ENCODE peak calls at places on chromosomes 7 and 10, in seven cellular contexts. B is hepatocyte, U is lung, A is neural progenitor cell, W is heart left ventricle, H is neuronal stem cell, T is foreskin keratinocyte. R is an unnamed sample.
A peak's percentile ranks its signal among the peaks of the same experiment; 100 is the strongest.

GRCh38 chr7:18345641-18346234 is 149.8 kb upstream of the HDAC9 start:
- DNase-seq in W (no peak), H (peak; percentile 57), B (peak; percentile 73), A (peak; percentile 68), T (peak; percentile 36), U (no peak), R (peak; percentile 20)

GRCh38 chr10:119691726-119692125 is 34.1 kb upstream of the INPP5F start:
- DNase-seq in W (no peak), A (no peak), U (no peak), B (no peak), T (no peak), H (no peak), R (no peak)

GRCh38 chr10:97291357-97292096 is 910 bp downstream of the ARHGAP19 start:
- DNase-seq in A (no peak), T (no peak), B (no peak), W (no peak), H (no peak), U (no peak), R (no peak)

GRCh38 chr7:113408999-113409398 is 290.6 kb upstream of the SMIM30 start:
- DNase-seq in B (no peak), H (no peak), A (no peak), W (no peak), T (no peak), U (no peak), R (no peak)

GRCh38 chr10:105549731-105550130 is 908.6 kb downstream of the SORCS3 start:
- DNase-seq in W (no peak), T (no peak), B (no peak), H (no peak), A (no peak), U (no peak), R (no peak)

GRCh38 chr10:44934416-44935200 is 23.5 kb downstream of the TMEM72 start:
- DNase-seq in H (no peak), B (no peak), W (peak; percentile 70), T (no peak), U (no peak), A (no peak), R (no peak)

GRCh38 chr7:16668049-16668858 is 22.3 kb downstream of the BZW2 start:
- DNase-seq in U (peak; percentile 80), T (peak; percentile 98), B (peak; percentile 91), W (peak; percentile 79), A (no peak), H (no peak), R (peak; percentile 93)

GRCh38 chr10:454860-455259 is 234.6 kb downstream of the DIP2C start:
- DNase-seq in B (peak; percentile 81), W (peak; percentile 74), U (no peak), A (no peak), H (no peak), T (peak; percentile 95), R (peak; percentile 80)

GRCh38 chr10:47356708-47357107 is 8.5 kb downstream of the RBP3 start:
- DNase-seq in A (no peak), B (no peak), T (no peak), W (no peak), H (no peak), U (no peak), R (no peak)

GRCh38 chr7:66013938-66014337 is 31.9 kb upstream of the GUSB start:
- DNase-seq in H (peak; percentile 8), T (peak; percentile 18), B (peak; percentile 66), U (peak; percentile 56), W (peak; percentile 32), A (peak; percentile 46), R (peak; percentile 29)

GRCh38 chr7:138563808-138564207 is 103.7 kb downstream of the TRIM24 start:
- DNase-seq in T (peak; percentile 1), B (no peak), A (no peak), W (no peak), U (no peak), H (no peak), R (no peak)

GRCh38 chr7:41996381-41997035 is 240.5 kb downstream of the GLI3 start:
- DNase-seq in H (no peak), T (peak; percentile 92), U (no peak), W (no peak), A (no peak), B (no peak), R (peak; percentile 93)

GRCh38 chr7:92766461-92767003 is 69.8 kb downstream of the CDK6 start:
- DNase-seq in B (peak; percentile 56), A (no peak), T (peak; percentile 62), H (no peak), W (no peak), U (no peak), R (peak; percentile 49)

GRCh38 chr7:112874909-112875308 is 84.7 kb upstream of the TMEM168 start:
- DNase-seq in B (no peak), H (no peak), W (no peak), T (no peak), U (no peak), A (no peak), R (no peak)

GRCh38 chr10:103916254-103916653 is 1.7 kb downstream of the STN1 start:
- DNase-seq in U (no peak), T (no peak), H (no peak), B (no peak), W (no peak), A (no peak), R (no peak)
- H3K27ac ChIP-seq in U (peak overlapping the region; percentile 94), T (peak overlapping the region; percentile 30), H (no peak overlapping the region), B (peak overlapping the region; percentile 98), W (peak overlapping the region; percentile 15), A (no peak overlapping the region), R (peak overlapping the region; percentile 80)

GRCh38 chr10:13891542-13892431 is 305.0 kb downstream of the PRPF18 start:
- DNase-seq in A (peak; percentile 77), W (peak; percentile 40), U (no peak), B (peak; percentile 48), T (no peak), H (peak; percentile 36), R (peak; percentile 11)

GRCh38 chr10:13893926-13894325 is 307.2 kb downstream of the PRPF18 start:
- DNase-seq in H (no peak), B (no peak), T (peak; percentile 68), U (no peak), W (no peak), A (no peak), R (no peak)

GRCh38 chr10:13892871-13893270 is 306.1 kb downstream of the PRPF18 start:
- DNase-seq in A (no peak), U (no peak), B (no peak), H (no peak), W (no peak), T (no peak), R (no peak)

GRCh38 chr10:13890233-13890616 is 303.5 kb downstream of the PRPF18 start:
- DNase-seq in U (no peak), B (no peak), W (no peak), T (no peak), H (no peak), A (no peak), R (no peak)

GRCh38 chr10:13890617-13891541 is 304.1 kb downstream of the PRPF18 start:
- DNase-seq in A (peak; percentile 62), H (peak; percentile 30), W (peak; percentile 54), U (no peak), T (peak; percentile 36), B (peak; percentile 20), R (no peak)
- H3K27ac ChIP-seq in A (no peak overlapping the region), H (peak overlapping the region; percentile 20), W (peak overlapping the region; percentile 67), U (peak overlapping the region; percentile 82), T (no peak overlapping the region), B (no peak overlapping the region), R (no peak overlapping the region)

DNA sequence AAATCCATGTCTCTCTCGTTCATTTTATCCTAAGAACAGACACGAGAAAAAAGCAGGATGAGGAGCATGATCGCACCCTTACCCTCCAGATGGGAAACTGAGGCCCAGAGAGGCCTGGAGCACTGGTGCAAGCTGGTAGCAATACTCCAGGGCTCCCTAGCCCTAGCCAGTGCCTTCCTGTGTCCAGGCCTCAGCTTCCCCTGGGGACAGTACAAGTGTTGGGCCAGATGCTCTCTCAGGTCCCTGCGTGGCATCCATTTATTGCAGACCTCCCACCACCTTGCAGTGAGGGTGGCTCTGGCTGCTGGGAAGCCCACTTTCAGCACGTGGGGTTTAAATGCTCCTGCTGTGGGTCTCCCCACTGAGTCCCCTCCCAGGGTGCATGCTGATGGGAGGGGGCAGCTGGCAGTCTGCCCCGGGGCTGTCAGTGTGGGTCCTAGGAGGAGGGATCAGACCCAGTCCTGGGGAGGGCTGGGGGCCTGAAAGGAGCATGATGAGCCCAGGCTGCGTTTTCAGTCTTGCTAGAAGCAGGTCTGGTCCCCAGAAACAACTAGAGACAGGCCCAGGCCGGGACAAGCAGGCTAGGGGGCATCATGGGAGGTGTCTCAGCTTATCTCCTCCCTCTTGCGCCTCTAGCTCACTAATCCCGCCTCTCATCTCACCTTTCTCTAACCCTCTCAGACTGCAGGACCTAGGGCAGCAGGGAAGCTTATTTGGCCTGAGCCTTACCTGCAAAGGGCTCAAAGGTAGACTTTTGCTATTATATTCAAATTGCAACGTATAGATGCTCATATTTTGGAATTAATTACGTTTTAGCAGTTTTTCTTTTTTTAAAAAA is 662 bp upstream of the PPIF start:
- DNase-seq in A (peak; percentile 52), T (no peak), B (no peak), H (no peak), U (no peak), W (no peak), R (no peak)
- H3K27ac ChIP-seq in A (no peak overlapping the region), T (no peak overlapping the region), B (no peak overlapping the region), H (no peak overlapping the region), U (no peak overlapping the region), W (no peak overlapping the region), R (peak overlapping the region; percentile 85)

GRCh38 chr7:11130012-11130411 is 156.3 kb downstream of the PHF14 start:
- DNase-seq in T (no peak), A (no peak), U (no peak), W (no peak), H (no peak), B (no peak), R (no peak)
- H3K27ac ChIP-seq in T (no peak overlapping the region), A (no peak overlapping the region), U (no peak overlapping the region), W (no peak overlapping the region), H (no peak overlapping the region), B (no peak overlapping the region), R (no peak overlapping the region)

DNA sequence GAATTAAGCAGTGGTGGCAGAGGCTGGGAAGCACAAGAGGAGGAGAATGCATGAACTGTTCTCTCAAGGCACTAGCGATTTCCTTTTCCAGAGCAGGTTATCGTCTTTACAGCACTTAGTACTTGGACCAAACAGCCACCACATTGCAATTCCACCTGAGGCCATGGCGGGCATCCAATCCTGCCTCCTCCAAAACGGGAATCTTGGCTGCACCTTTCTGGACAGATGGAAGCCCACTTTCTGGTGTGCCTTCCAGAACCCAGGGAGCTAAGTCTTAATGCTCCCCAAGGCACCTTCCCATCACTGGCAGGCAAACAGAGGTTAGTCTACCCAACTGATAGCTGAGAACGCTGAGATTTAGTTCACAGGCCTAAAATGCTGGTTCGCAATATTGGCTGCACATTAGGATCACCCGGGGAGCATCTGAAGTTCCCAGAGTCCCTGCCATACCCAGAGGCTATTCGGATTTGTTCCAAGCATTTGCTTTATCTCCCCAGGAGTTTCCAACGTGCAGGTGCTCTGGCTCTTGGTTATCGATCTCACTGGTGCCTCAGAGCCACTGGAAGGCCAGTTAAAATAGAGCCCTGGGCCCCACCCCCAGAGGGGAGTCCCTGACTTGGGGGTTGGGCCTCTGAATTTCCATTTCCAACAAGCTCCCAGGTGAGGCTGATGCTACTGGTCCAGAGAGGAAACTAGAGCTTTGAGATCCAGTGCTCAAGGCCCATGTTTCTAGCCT is 62.2 kb downstream of the KCNMA1 start:
- DNase-seq in A (no peak), B (no peak), T (no peak), W (no peak), U (no peak), H (no peak), R (no peak)
- H3K27ac ChIP-seq in A (no peak overlapping the region), B (no peak overlapping the region), T (no peak overlapping the region), W (no peak overlapping the region), U (no peak overlapping the region), H (no peak overlapping the region), R (no peak overlapping the region)